ENCODE peak calls at places on chromosomes 2 and 18, in five cellular contexts. One of them, this sample, is unnamed. For H3K4me1, the result is how much of the 10 kb centered on the place peaks cover.

GRCh38 chr2:22355816-22356433 is 1029.1 kb upstream of the KLHL29 start:
- DNase-seq in HCT116: no peak
- DNase-seq in Peyer's patch: peak
- DNase-seq in hepatocyte: peak
- DNase-seq in left lung: peak
- DNase-seq in this sample: peak

GRCh38 chr2:206442854-206443734 is at the start of gene ADAM23:
- DNase-seq in HCT116: no peak
- DNase-seq in Peyer's patch: peak
- DNase-seq in hepatocyte: peak
- DNase-seq in left lung: no peak
- DNase-seq in this sample: peak

GRCh38 chr2:163667064-163667887 is 68.5 kb downstream of the FIGN start:
- DNase-seq in HCT116: no peak
- DNase-seq in Peyer's patch: no peak
- DNase-seq in hepatocyte: no peak
- DNase-seq in left lung: no peak
- DNase-seq in this sample: peak

GRCh38 chr2:42969231-42970150 is 177.1 kb upstream of the HAAO start:
- DNase-seq in HCT116: no peak
- DNase-seq in Peyer's patch: peak
- DNase-seq in hepatocyte: no peak
- DNase-seq in left lung: peak
- DNase-seq in this sample: no peak

GRCh38 chr2:98634406-98635092 is 26.2 kb downstream of the UNC50 start:
- DNase-seq in HCT116: peak
- DNase-seq in Peyer's patch: no peak
- DNase-seq in hepatocyte: no peak
- DNase-seq in left lung: no peak
- DNase-seq in this sample: peak

GRCh38 chr18:48409591-48410094 is 460 bp upstream of the ZBTB7C start:
- DNase-seq in HCT116: no peak
- DNase-seq in Peyer's patch: no peak
- DNase-seq in hepatocyte: peak
- DNase-seq in left lung: no peak
- DNase-seq in this sample: peak

GRCh38 chr2:99984781-99985525 is 157.4 kb downstream of the AFF3 start:
- DNase-seq in HCT116: no peak
- DNase-seq in Peyer's patch: no peak
- DNase-seq in hepatocyte: no peak
- DNase-seq in left lung: no peak
- DNase-seq in this sample: no peak

GRCh38 chr2:118049140-118050128 is 35.6 kb upstream of the CCDC93 start:
- DNase-seq in HCT116: no peak
- DNase-seq in Peyer's patch: no peak
- DNase-seq in hepatocyte: no peak
- DNase-seq in left lung: no peak
- DNase-seq in this sample: no peak

GRCh38 chr2:146806295-146807005 is 1038.4 kb upstream of the ACVR2A start:
- DNase-seq in HCT116: no peak
- DNase-seq in Peyer's patch: no peak
- DNase-seq in hepatocyte: no peak
- DNase-seq in left lung: no peak
- DNase-seq in this sample: no peak

GRCh38 chr2:200713704-200714064 is 98.0 kb upstream of the BZW1 start:
- DNase-seq in HCT116: no peak
- DNase-seq in Peyer's patch: no peak
- DNase-seq in hepatocyte: no peak
- DNase-seq in left lung: no peak
- DNase-seq in this sample: no peak

GRCh38 chr2:80054339-80054675 is 250.2 kb downstream of the LRRTM1 start:
- DNase-seq in HCT116: no peak
- DNase-seq in Peyer's patch: no peak
- DNase-seq in hepatocyte: peak
- DNase-seq in left lung: peak
- DNase-seq in this sample: no peak

GRCh38 chr18:35862115-35862640 is 110.3 kb upstream of the RMP24 start:
- DNase-seq in HCT116: no peak
- DNase-seq in Peyer's patch: no peak
- DNase-seq in hepatocyte: no peak
- DNase-seq in left lung: no peak
- DNase-seq in this sample: peak

GRCh38 chr2:70554338-70554892 is 789 bp upstream of the TGFA start:
- DNase-seq in HCT116: no peak
- DNase-seq in Peyer's patch: no peak
- DNase-seq in hepatocyte: no peak
- DNase-seq in left lung: no peak
- DNase-seq in this sample: no peak

GRCh38 chr18:25326231-25327042 is 25.5 kb downstream of the ZNF521 start:
- DNase-seq in HCT116: no peak
- DNase-seq in Peyer's patch: no peak
- DNase-seq in hepatocyte: peak
- DNase-seq in left lung: no peak
- DNase-seq in this sample: no peak

GRCh38 chr2:213145723-213146242 is 5.6 kb downstream of the IKZF2 start:
- DNase-seq in HCT116: no peak
- DNase-seq in Peyer's patch: no peak
- DNase-seq in hepatocyte: no peak
- DNase-seq in left lung: no peak
- DNase-seq in this sample: no peak

GRCh38 chr2:63712748-63713147 is 124.0 kb downstream of the MDH1 start:
- DNase-seq in HCT116: no peak
- DNase-seq in Peyer's patch: no peak
- DNase-seq in hepatocyte: no peak
- DNase-seq in left lung: no peak
- DNase-seq in this sample: no peak

GRCh38 chr2:211237586-211237985 is 681.2 kb downstream of the CPS1 start:
- DNase-seq in HCT116: no peak
- DNase-seq in Peyer's patch: no peak
- DNase-seq in hepatocyte: no peak
- DNase-seq in left lung: no peak
- DNase-seq in this sample: no peak
- H3K27ac ChIP-seq in HCT116: no peak
- H3K27ac ChIP-seq in Peyer's patch: no peak
- H3K27ac ChIP-seq in hepatocyte: no peak
- H3K27ac ChIP-seq in left lung: no peak
- H3K27ac ChIP-seq in this sample: no peak

GRCh38 chr2:217942731-217943335 is 60.0 kb downstream of the TNS1 start:
- DNase-seq in HCT116: no peak
- DNase-seq in Peyer's patch: no peak
- DNase-seq in hepatocyte: no peak
- DNase-seq in left lung: no peak
- DNase-seq in this sample: no peak
- H3K4me3 ChIP-seq in HCT116: no peak
- H3K4me3 ChIP-seq in Peyer's patch: peak
- H3K4me3 ChIP-seq in hepatocyte: no peak
- H3K4me3 ChIP-seq in left lung: peak
- H3K4me3 ChIP-seq in this sample: peak

GRCh38 chr2:37588316-37588777 is 83.1 kb downstream of the CDC42EP3 start:
- DNase-seq in HCT116: peak
- DNase-seq in Peyer's patch: no peak
- DNase-seq in hepatocyte: no peak
- DNase-seq in left lung: no peak
- DNase-seq in this sample: no peak
- H3K4me1 ChIP-seq in HCT116: half or more
- H3K4me1 ChIP-seq in Peyer's patch: under half
- H3K4me1 ChIP-seq in hepatocyte: half or more
- H3K4me1 ChIP-seq in left lung: under half
- H3K4me1 ChIP-seq in this sample: under half

DNA sequence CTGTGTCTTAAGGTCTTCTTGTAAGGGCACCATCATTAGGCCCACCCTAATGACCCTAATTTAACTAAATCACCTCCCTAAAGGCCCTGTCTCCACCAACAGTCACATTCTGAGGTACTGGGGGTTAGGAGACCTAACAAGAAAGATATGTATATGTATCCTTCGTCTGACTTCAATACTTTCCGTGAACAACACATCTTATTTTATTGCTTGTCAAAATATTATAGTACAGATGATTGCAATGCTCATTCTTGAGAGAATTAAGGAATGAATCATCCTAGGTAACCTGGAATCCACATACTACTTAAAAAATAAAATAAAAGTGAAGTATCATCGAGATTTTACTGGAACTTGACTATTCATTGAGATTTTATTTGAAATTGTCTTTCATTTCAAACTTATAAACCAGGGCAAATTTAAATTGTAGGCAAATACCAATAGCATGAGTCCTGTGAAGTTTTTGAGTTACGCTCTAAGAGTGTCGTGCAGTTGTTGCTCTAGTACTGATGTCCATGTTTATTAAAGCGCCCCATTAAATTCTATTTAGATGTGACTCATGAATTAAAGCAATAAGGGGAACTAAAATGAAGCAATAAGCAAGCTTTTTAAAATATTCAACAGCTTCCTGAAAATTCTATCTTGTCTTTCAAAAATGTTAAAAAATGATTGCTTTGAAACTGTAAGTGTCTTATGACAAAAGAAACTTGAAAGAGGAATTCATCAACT is 39.9 kb downstream of the CCDC102B start:
- DNase-seq in HCT116: no peak
- DNase-seq in Peyer's patch: no peak
- DNase-seq in hepatocyte: no peak
- DNase-seq in left lung: no peak
- DNase-seq in this sample: no peak
- H3K27ac ChIP-seq in HCT116: no peak
- H3K27ac ChIP-seq in Peyer's patch: no peak
- H3K27ac ChIP-seq in hepatocyte: no peak
- H3K27ac ChIP-seq in left lung: peak
- H3K27ac ChIP-seq in this sample: no peak